ENCODE peak calls at places on chromosomes 7 and 10, in nine cellular contexts. J, I, X, H, P, R, Z, N and G are unnamed samples.

GRCh38 chr10:133357293-133358151 is at the start of gene FUOM:
- DNase-seq in H (peak; percentile 39), R (peak; percentile 83), Z (peak; percentile 58), X (peak; percentile 48), N (peak; percentile 7), I (peak; percentile 59), J (peak; percentile 29), P (peak; percentile 58), G (peak; percentile 82)

GRCh38 chr10:7412482-7413251 is 1.8 kb upstream of the SFMBT2 start:
- DNase-seq in R (peak; percentile 72), N (no peak), I (peak; percentile 49), X (peak; percentile 38), P (peak; percentile 38), J (no peak), H (peak; percentile 20), Z (peak; percentile 59), G (peak; percentile 62)

GRCh38 chr7:72099784-72100183 is 312.4 kb downstream of the CALN1 start:
- DNase-seq in I (no peak), J (no peak), P (no peak), R (no peak), Z (no peak), N (no peak), H (no peak), X (no peak), G (no peak)

GRCh38 chr10:11886138-11886474 is 63.0 kb downstream of the PROSER2 start:
- DNase-seq in N (no peak), J (no peak), P (no peak), X (no peak), Z (no peak), R (peak; percentile 48), H (no peak), I (no peak), G (no peak)

GRCh38 chr10:66928000-66928770 is 2.3 kb downstream of the LRRTM3 start:
- DNase-seq in I (no peak), J (peak; percentile 12), H (no peak), Z (no peak), X (no peak), N (no peak), P (no peak), R (peak; percentile 60), G (no peak)

GRCh38 chr10:102627446-102628293 is 16.6 kb upstream of the TRIM8 start:
- DNase-seq in J (peak; percentile 78), Z (no peak), P (no peak), X (peak; percentile 37), R (no peak), N (no peak), H (peak; percentile 74), I (peak; percentile 65), G (no peak)

GRCh38 chr7:38775503-38775902 is 133.5 kb downstream of the VPS41 start:
- DNase-seq in H (no peak), N (no peak), X (no peak), I (peak; percentile 9), R (no peak), P (no peak), Z (no peak), J (no peak), G (no peak)

GRCh38 chr7:39919646-39920045 is 30.4 kb upstream of the CDK13 start:
- DNase-seq in J (no peak), P (no peak), R (no peak), X (no peak), H (no peak), Z (no peak), N (no peak), I (no peak), G (no peak)

GRCh38 chr7:134870156-134870555 is 90.7 kb downstream of the CALD1 start:
- DNase-seq in I (no peak), N (no peak), H (no peak), X (no peak), R (no peak), Z (no peak), J (no peak), P (no peak), G (no peak)

GRCh38 chr10:71161429-71161828 is 50.9 kb upstream of the UNC5B start:
- DNase-seq in I (no peak), P (no peak), H (no peak), X (no peak), R (no peak), N (no peak), J (peak; percentile 6), Z (no peak), G (no peak)

GRCh38 chr10:70513848-70514309 is 35.3 kb downstream of the PALD1 start:
- DNase-seq in X (no peak), J (no peak), R (no peak), I (peak; percentile 57), N (no peak), H (no peak), Z (no peak), P (peak; percentile 53), G (no peak)

GRCh38 chr7:138064856-138065357 is 11.4 kb upstream of the AKR1D1 start:
- DNase-seq in X (no peak), I (no peak), N (no peak), J (peak; percentile 18), Z (peak; percentile 9), R (no peak), H (no peak), P (no peak), G (no peak)

GRCh38 chr10:93904901-93905300 is 11.1 kb downstream of the SLC35G1 start:
- DNase-seq in N (no peak), P (no peak), R (no peak), I (peak; percentile 89), X (no peak), Z (no peak), J (no peak), H (no peak), G (no peak)

GRCh38 chr7:19984231-19984632 is 210.8 kb upstream of the TMEM196 start:
- DNase-seq in N (no peak), J (no peak), I (no peak), Z (no peak), P (no peak), H (no peak), X (no peak), R (no peak), G (no peak)

GRCh38 chr10:3886666-3887251 is 101.8 kb upstream of the KLF6 start:
- DNase-seq in P (no peak), X (peak; percentile 88), J (peak; percentile 96), I (peak; percentile 87), Z (peak; percentile 88), N (no peak), R (no peak), H (peak; percentile 64), G (no peak)
- TF ChIP-seq POLR2A in P (peak; percentile 14), X (no peak), J (no peak), I (peak; percentile 35), Z (no peak), N (no peak), R (no peak), H (no peak), G (no peak)

GRCh38 chr7:157411580-157411979 is 74.8 kb downstream of the DNAJB6 start:
- DNase-seq in Z (no peak), N (no peak), J (no peak), R (no peak), I (no peak), X (no peak), H (no peak), P (peak; percentile 29), G (peak; percentile 46)
- TF ChIP-seq CTCF in Z (no peak), N (no peak), J (no peak), R (no peak), I (no peak), X (no peak), H (no peak), P (no peak), G (no peak)

GRCh38 chr7:41431671-41432070 is 271.2 kb downstream of the INHBA start:
- DNase-seq in X (no peak), H (no peak), N (no peak), Z (no peak), P (no peak), J (no peak), I (no peak), R (no peak), G (no peak)

GRCh38 chr7:41438919-41439882 is 263.7 kb downstream of the INHBA start:
- DNase-seq in P (no peak), H (no peak), R (no peak), Z (no peak), J (no peak), I (no peak), X (no peak), N (no peak), G (no peak)

GRCh38 chr7:41436139-41436538 is 266.8 kb downstream of the INHBA start:
- DNase-seq in H (no peak), Z (no peak), J (no peak), N (no peak), P (no peak), I (no peak), X (no peak), R (no peak), G (no peak)

DNA sequence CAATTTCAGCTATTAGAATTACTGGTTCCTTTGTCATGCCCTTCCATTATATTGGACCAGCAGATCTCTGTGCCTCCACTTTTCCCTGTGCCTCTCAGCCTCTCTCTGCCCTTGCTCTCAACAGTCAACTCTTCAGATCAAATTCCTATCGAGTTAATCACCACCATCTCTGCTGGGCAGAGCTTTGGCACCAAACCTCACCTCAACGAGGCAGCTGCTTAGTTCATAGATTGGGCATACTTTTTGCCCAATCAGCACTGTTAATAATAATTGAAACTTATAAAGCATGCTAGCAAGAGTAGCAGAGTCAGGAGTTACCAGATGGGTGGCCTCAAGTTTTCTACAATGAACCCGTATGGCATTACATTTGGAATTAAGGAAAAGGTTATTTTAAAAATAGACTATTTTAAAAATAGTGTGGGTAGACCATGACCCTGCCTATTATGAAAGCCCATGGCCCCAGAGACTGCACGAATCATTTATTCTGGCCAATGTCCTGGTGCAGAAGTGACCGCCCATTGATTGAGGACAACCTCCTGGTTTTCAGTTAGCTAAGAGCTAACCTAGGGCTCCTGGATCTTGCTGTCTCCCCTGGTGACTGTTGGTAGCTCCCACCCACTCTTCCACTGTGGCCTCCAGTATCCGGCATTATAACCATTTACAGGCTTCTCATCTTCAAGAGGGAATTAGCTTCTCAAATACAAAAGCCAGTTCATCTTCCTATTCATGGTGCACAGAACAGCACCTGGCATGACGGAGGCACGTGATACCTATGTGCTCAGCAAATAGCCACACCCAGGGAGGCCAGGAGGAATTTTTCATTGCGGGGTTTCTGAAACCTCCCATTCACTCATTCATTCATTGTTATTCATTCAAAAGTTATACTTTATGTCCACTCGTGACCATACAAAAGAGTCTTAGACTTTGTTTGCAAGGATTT is 265.4 kb downstream of the INHBA start:
- DNase-seq in J (no peak), N (peak; percentile 0), X (no peak), H (no peak), Z (peak; percentile 23), P (no peak), I (no peak), R (no peak), G (no peak)
- TF ChIP-seq POLR2A in J (no peak), N (no peak), X (no peak), H (no peak), Z (no peak), P (no peak), I (no peak), R (no peak), G (no peak)

DNA sequence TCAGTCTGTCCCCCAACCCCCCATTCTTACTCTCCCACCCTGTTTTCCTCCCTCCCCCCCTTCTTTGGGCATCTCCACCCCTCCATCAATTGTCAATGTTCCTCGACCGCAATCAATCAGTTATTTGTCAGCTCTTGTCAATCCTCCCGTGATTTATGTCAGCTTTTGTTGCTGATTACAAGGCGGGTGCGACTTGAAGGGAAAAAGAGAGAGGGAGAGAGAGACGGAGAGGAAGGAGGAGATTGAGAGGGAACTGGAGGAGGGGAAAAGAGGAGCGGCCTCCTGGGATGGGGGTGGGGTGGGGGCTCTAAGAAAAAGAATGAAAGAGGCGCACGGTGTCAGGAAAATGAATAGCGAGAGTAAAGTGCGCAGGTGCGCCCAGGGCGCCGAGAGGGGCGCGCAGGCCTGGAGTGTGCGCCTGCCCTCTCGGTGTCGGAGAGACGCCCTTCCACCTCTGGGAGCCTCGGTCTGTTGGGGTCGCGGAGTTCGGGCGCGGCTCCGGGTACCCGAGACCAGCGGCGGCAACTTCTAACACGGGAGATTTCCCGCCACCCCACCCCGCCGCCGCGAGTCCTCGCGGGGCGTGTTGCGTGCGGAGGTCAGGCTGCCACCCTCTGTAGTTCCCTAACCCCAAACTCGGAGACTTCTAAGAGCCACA is 1.1 kb upstream of the ZNF503 start:
- DNase-seq in P (peak; percentile 30), I (peak; percentile 58), X (peak; percentile 80), N (no peak), H (peak; percentile 61), Z (peak; percentile 61), R (no peak), J (no peak), G (peak; percentile 49)
- TF ChIP-seq CTCF in P (no peak), I (no peak), X (no peak), N (no peak), H (no peak), Z (no peak), R (no peak), J (no peak), G (no peak)